ENCODE peak calls at places on chromosomes 6 and 20, in ten cellular contexts. One of them, this sample, is unnamed.

GRCh38 chr6:36149436-36149835 is 19.1 kb downstream of the MAPK13 start:
- DNase-seq in SK-N-SH: no peak
- DNase-seq in A673: no peak
- DNase-seq in psoas muscle: no peak
- DNase-seq in NB4: no peak
- DNase-seq in breast epithelium: no peak
- DNase-seq in coronary artery: no peak
- DNase-seq in fibroblast of mammary gland: peak
- DNase-seq in foreskin fibroblast: no peak
- DNase-seq in heart right ventricle: no peak
- DNase-seq in this sample: no peak

GRCh38 chr6:26383624-26384417 is 913 bp downstream of the BTN2A2 start:
- DNase-seq in breast epithelium: peak
- DNase-seq in A673: peak
- DNase-seq in foreskin fibroblast: peak
- DNase-seq in heart right ventricle: no peak
- DNase-seq in coronary artery: no peak
- DNase-seq in psoas muscle: no peak
- DNase-seq in SK-N-SH: no peak
- DNase-seq in NB4: peak
- DNase-seq in fibroblast of mammary gland: peak
- DNase-seq in this sample: peak

GRCh38 chr6:17589402-17590116 is 10.5 kb upstream of the FAM8A1 start:
- DNase-seq in NB4: no peak
- DNase-seq in fibroblast of mammary gland: peak
- DNase-seq in coronary artery: no peak
- DNase-seq in heart right ventricle: no peak
- DNase-seq in SK-N-SH: no peak
- DNase-seq in A673: peak
- DNase-seq in breast epithelium: no peak
- DNase-seq in psoas muscle: no peak
- DNase-seq in foreskin fibroblast: peak
- DNase-seq in this sample: peak

GRCh38 chr6:113405326-113406050 is 451.7 kb upstream of the MARCKS start:
- DNase-seq in A673: no peak
- DNase-seq in foreskin fibroblast: peak
- DNase-seq in fibroblast of mammary gland: no peak
- DNase-seq in breast epithelium: no peak
- DNase-seq in SK-N-SH: no peak
- DNase-seq in NB4: no peak
- DNase-seq in coronary artery: no peak
- DNase-seq in heart right ventricle: no peak
- DNase-seq in psoas muscle: no peak
- DNase-seq in this sample: no peak

GRCh38 chr6:53067799-53068442 is 2.7 kb downstream of the FBXO9 start:
- DNase-seq in foreskin fibroblast: no peak
- DNase-seq in NB4: peak
- DNase-seq in fibroblast of mammary gland: no peak
- DNase-seq in heart right ventricle: no peak
- DNase-seq in breast epithelium: no peak
- DNase-seq in SK-N-SH: peak
- DNase-seq in A673: no peak
- DNase-seq in coronary artery: no peak
- DNase-seq in psoas muscle: no peak
- DNase-seq in this sample: no peak

GRCh38 chr6:129671442-129672344 is 38.3 kb downstream of the ARHGAP18 start:
- DNase-seq in breast epithelium: no peak
- DNase-seq in coronary artery: no peak
- DNase-seq in fibroblast of mammary gland: peak
- DNase-seq in heart right ventricle: no peak
- DNase-seq in A673: peak
- DNase-seq in NB4: peak
- DNase-seq in SK-N-SH: no peak
- DNase-seq in foreskin fibroblast: no peak
- DNase-seq in psoas muscle: peak
- DNase-seq in this sample: no peak

GRCh38 chr6:139627091-139627490 is 252.6 kb upstream of the CITED2 start:
- DNase-seq in foreskin fibroblast: no peak
- DNase-seq in fibroblast of mammary gland: no peak
- DNase-seq in A673: no peak
- DNase-seq in NB4: no peak
- DNase-seq in coronary artery: no peak
- DNase-seq in SK-N-SH: no peak
- DNase-seq in heart right ventricle: no peak
- DNase-seq in psoas muscle: no peak
- DNase-seq in breast epithelium: no peak
- DNase-seq in this sample: no peak

GRCh38 chr6:11653028-11653583 is 115.6 kb downstream of the TMEM170B start:
- DNase-seq in breast epithelium: no peak
- DNase-seq in NB4: peak
- DNase-seq in A673: peak
- DNase-seq in fibroblast of mammary gland: peak
- DNase-seq in psoas muscle: no peak
- DNase-seq in foreskin fibroblast: peak
- DNase-seq in heart right ventricle: peak
- DNase-seq in SK-N-SH: no peak
- DNase-seq in coronary artery: no peak
- DNase-seq in this sample: peak

GRCh38 chr6:144712541-144712940 is 427.4 kb downstream of the UTRN start:
- DNase-seq in foreskin fibroblast: peak
- DNase-seq in breast epithelium: no peak
- DNase-seq in coronary artery: no peak
- DNase-seq in psoas muscle: no peak
- DNase-seq in fibroblast of mammary gland: peak
- DNase-seq in A673: no peak
- DNase-seq in heart right ventricle: no peak
- DNase-seq in SK-N-SH: no peak
- DNase-seq in NB4: no peak
- DNase-seq in this sample: no peak

DNA sequence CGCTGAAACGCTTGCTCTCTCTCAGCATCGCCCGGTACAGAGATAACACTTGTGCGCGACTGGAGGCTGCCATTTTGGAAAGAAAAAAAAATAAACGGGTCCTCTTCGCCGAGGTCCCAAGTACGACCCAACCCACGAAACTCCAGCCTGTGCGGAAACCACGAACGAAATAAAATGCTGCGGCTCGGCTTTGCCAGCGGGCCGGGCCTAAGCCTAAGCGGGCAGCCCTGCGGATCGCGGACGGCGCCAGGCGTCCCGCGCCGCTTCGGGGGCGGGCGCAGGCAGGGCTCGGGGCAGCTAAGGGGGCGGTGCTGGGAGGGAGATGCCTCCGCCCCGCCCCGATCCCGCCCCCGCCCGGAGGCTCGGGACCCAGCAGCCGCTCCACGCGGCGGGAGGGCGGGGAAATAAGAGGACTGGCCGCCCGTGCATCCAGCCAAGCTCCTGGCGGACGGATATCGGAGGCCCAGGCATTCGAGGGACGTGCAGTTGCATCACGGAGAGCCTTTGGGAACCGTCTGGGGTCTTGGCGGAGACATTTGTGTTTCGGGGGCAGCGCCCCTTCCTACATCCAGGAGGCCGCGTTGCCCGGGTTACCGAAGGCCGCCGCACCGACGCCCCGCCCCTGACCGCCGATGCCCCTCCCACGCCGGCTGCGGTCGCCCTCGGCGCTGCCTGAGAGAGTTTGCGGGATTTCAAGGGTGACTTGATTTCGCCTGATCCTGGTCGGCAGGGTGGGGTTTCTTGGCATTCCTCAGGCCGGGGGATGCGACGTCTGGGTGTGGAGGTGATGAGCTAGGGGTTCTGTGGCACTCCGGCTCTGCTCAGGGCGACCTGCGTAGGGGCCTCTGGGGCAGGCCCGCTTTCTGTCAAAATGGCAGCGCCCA is at the start of the genes FARS2 and LYRM4:
- DNase-seq in psoas muscle: peak
- DNase-seq in fibroblast of mammary gland: peak
- DNase-seq in A673: peak
- DNase-seq in heart right ventricle: peak
- DNase-seq in SK-N-SH: peak
- DNase-seq in NB4: peak
- DNase-seq in breast epithelium: peak
- DNase-seq in foreskin fibroblast: peak
- DNase-seq in coronary artery: peak
- DNase-seq in this sample: peak
- TF ChIP-seq CTCF in psoas muscle: no peak
- TF ChIP-seq CTCF in fibroblast of mammary gland: peak
- TF ChIP-seq CTCF in A673: peak
- TF ChIP-seq CTCF in heart right ventricle: peak
- TF ChIP-seq CTCF in SK-N-SH: peak
- TF ChIP-seq CTCF in NB4: no peak
- TF ChIP-seq CTCF in breast epithelium: peak
- TF ChIP-seq CTCF in foreskin fibroblast: peak
- TF ChIP-seq CTCF in coronary artery: no peak
- TF ChIP-seq CTCF in this sample: peak

GRCh38 chr6:30394139-30394538 is 49.2 kb downstream of the RPP21 start:
- DNase-seq in SK-N-SH: no peak
- DNase-seq in NB4: no peak
- DNase-seq in heart right ventricle: no peak
- DNase-seq in psoas muscle: no peak
- DNase-seq in foreskin fibroblast: no peak
- DNase-seq in breast epithelium: no peak
- DNase-seq in coronary artery: no peak
- DNase-seq in A673: no peak
- DNase-seq in fibroblast of mammary gland: no peak
- DNase-seq in this sample: no peak
- H3K4me3 ChIP-seq in SK-N-SH: no peak
- H3K4me3 ChIP-seq in NB4: no peak
- H3K4me3 ChIP-seq in heart right ventricle: no peak
- H3K4me3 ChIP-seq in psoas muscle: no peak
- H3K4me3 ChIP-seq in foreskin fibroblast: no peak
- H3K4me3 ChIP-seq in breast epithelium: no peak
- H3K4me3 ChIP-seq in coronary artery: no peak
- H3K4me3 ChIP-seq in A673: no peak
- H3K4me3 ChIP-seq in fibroblast of mammary gland: no peak
- H3K4me3 ChIP-seq in this sample: no peak

DNA sequence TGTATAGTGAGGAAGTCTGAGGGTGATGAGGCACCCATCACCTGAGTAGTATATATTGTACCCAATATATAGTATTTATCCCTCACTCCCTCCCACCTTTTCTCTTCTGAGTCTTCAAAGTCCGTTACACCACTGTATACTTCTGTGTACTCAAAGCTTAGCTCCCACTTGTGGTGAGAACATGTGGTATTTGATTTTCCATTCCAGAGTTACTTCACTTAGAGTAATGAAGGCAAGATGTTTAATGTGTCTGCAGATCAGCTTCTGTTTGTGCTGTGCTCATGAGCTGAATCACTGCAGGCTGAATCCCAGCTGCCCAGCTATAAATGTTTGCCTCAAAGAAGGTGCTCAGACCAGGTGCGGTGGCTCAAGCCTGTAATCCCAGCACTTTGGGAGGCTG is 139.3 kb upstream of the FOXA2 start:
- DNase-seq in fibroblast of mammary gland: peak
- DNase-seq in foreskin fibroblast: peak
- DNase-seq in heart right ventricle: no peak
- DNase-seq in coronary artery: no peak
- DNase-seq in SK-N-SH: no peak
- DNase-seq in A673: no peak
- DNase-seq in psoas muscle: no peak
- DNase-seq in breast epithelium: no peak
- DNase-seq in NB4: no peak
- DNase-seq in this sample: no peak
- TF ChIP-seq CTCF in fibroblast of mammary gland: peak
- TF ChIP-seq CTCF in foreskin fibroblast: no peak
- TF ChIP-seq CTCF in heart right ventricle: no peak
- TF ChIP-seq CTCF in coronary artery: no peak
- TF ChIP-seq CTCF in SK-N-SH: no peak
- TF ChIP-seq CTCF in A673: no peak
- TF ChIP-seq CTCF in psoas muscle: no peak
- TF ChIP-seq CTCF in breast epithelium: no peak
- TF ChIP-seq CTCF in NB4: no peak
- TF ChIP-seq CTCF in this sample: no peak

GRCh38 chr6:157831018-157831369 is 7.9 kb downstream of the SNX9 start:
- DNase-seq in SK-N-SH: no peak
- DNase-seq in coronary artery: no peak
- DNase-seq in psoas muscle: no peak
- DNase-seq in heart right ventricle: no peak
- DNase-seq in NB4: no peak
- DNase-seq in breast epithelium: no peak
- DNase-seq in foreskin fibroblast: no peak
- DNase-seq in A673: no peak
- DNase-seq in fibroblast of mammary gland: no peak
- DNase-seq in this sample: no peak

GRCh38 chr6:157832250-157832967 is 9.4 kb downstream of the SNX9 start:
- DNase-seq in foreskin fibroblast: peak
- DNase-seq in coronary artery: no peak
- DNase-seq in heart right ventricle: no peak
- DNase-seq in SK-N-SH: no peak
- DNase-seq in fibroblast of mammary gland: peak
- DNase-seq in breast epithelium: no peak
- DNase-seq in A673: peak
- DNase-seq in NB4: no peak
- DNase-seq in psoas muscle: no peak
- DNase-seq in this sample: peak

GRCh38 chr6:157831424-157832249 is 8.6 kb downstream of the SNX9 start:
- DNase-seq in A673: peak
- DNase-seq in heart right ventricle: no peak
- DNase-seq in breast epithelium: no peak
- DNase-seq in fibroblast of mammary gland: peak
- DNase-seq in coronary artery: no peak
- DNase-seq in foreskin fibroblast: no peak
- DNase-seq in SK-N-SH: no peak
- DNase-seq in NB4: no peak
- DNase-seq in psoas muscle: no peak
- DNase-seq in this sample: peak

GRCh38 chr6:157834549-157834948 is 11.5 kb downstream of the SNX9 start:
- DNase-seq in psoas muscle: no peak
- DNase-seq in coronary artery: no peak
- DNase-seq in NB4: no peak
- DNase-seq in A673: no peak
- DNase-seq in breast epithelium: no peak
- DNase-seq in heart right ventricle: no peak
- DNase-seq in fibroblast of mammary gland: no peak
- DNase-seq in foreskin fibroblast: no peak
- DNase-seq in SK-N-SH: no peak
- DNase-seq in this sample: no peak

GRCh38 chr6:157830354-157831017 is 7.4 kb downstream of the SNX9 start:
- DNase-seq in psoas muscle: no peak
- DNase-seq in SK-N-SH: no peak
- DNase-seq in coronary artery: no peak
- DNase-seq in NB4: no peak
- DNase-seq in breast epithelium: no peak
- DNase-seq in fibroblast of mammary gland: no peak
- DNase-seq in foreskin fibroblast: no peak
- DNase-seq in heart right ventricle: no peak
- DNase-seq in A673: no peak
- DNase-seq in this sample: peak
- H3K4me3 ChIP-seq in psoas muscle: no peak
- H3K4me3 ChIP-seq in SK-N-SH: no peak
- H3K4me3 ChIP-seq in coronary artery: no peak
- H3K4me3 ChIP-seq in NB4: no peak
- H3K4me3 ChIP-seq in breast epithelium: no peak
- H3K4me3 ChIP-seq in fibroblast of mammary gland: no peak
- H3K4me3 ChIP-seq in foreskin fibroblast: no peak
- H3K4me3 ChIP-seq in heart right ventricle: no peak
- H3K4me3 ChIP-seq in A673: no peak
- H3K4me3 ChIP-seq in this sample: no peak

GRCh38 chr20:25470045-25470444 is 62.6 kb downstream of the GINS1 start:
- DNase-seq in A673: peak
- DNase-seq in foreskin fibroblast: peak
- DNase-seq in NB4: peak
- DNase-seq in heart right ventricle: no peak
- DNase-seq in breast epithelium: no peak
- DNase-seq in fibroblast of mammary gland: peak
- DNase-seq in SK-N-SH: peak
- DNase-seq in psoas muscle: no peak
- DNase-seq in coronary artery: no peak
- DNase-seq in this sample: peak
- TF ChIP-seq CTCF in A673: peak
- TF ChIP-seq CTCF in foreskin fibroblast: peak
- TF ChIP-seq CTCF in NB4: peak
- TF ChIP-seq CTCF in heart right ventricle: peak
- TF ChIP-seq CTCF in breast epithelium: no peak
- TF ChIP-seq CTCF in fibroblast of mammary gland: peak
- TF ChIP-seq CTCF in SK-N-SH: peak
- TF ChIP-seq CTCF in psoas muscle: no peak
- TF ChIP-seq CTCF in coronary artery: no peak
- TF ChIP-seq CTCF in this sample: peak